ENCODE peak calls at places on chromosome 1, in four cellular contexts. A, G, S and H are unnamed samples.

GRCh38 chr1:5754817-5755551 is 237.2 kb downstream of the NPHP4 start:
- DNase-seq in G (no peak), A (no peak), S (no peak), H (no peak)

GRCh38 chr1:204483791-204484190 is 10.8 kb downstream of the PIK3C2B start:
- DNase-seq in A (no peak), G (no peak), S (no peak), H (no peak)

GRCh38 chr1:206709772-206710456 is 25.2 kb downstream of the MAPKAPK2 start:
- DNase-seq in A (no peak), S (no peak), G (peak; percentile 81), H (no peak)

GRCh38 chr1:177937931-177938330 is 31.9 kb downstream of the SEC16B start:
- DNase-seq in A (no peak), S (no peak), G (peak; percentile 60), H (no peak)

GRCh38 chr1:30419246-30419720 is 304.1 kb downstream of the MATN1 start:
- DNase-seq in A (no peak), S (no peak), G (no peak), H (no peak)

GRCh38 chr1:183319051-183319450 is 99.1 kb downstream of the NMNAT2 start:
- DNase-seq in G (no peak), S (no peak), A (no peak), H (no peak)

GRCh38 chr1:23592209-23592905 is 33.1 kb upstream of the ID3 start:
- DNase-seq in A (peak; percentile 83), S (no peak), G (no peak), H (no peak)

GRCh38 chr1:173050865-173051264 is at the start of gene TNFSF18:
- DNase-seq in A (no peak), G (peak; percentile 81), S (no peak), H (peak; percentile 67)

GRCh38 chr1:81349194-81349965 is 451.4 kb upstream of the ADGRL2 start:
- DNase-seq in A (no peak), S (no peak), G (no peak), H (no peak)

GRCh38 chr1:205569411-205570172 is 62.2 kb downstream of the ELK4 start:
- DNase-seq in G (no peak), A (no peak), S (no peak), H (no peak)

GRCh38 chr1:207049974-207050391 is 1.0 kb downstream of the YOD1 start:
- DNase-seq in S (no peak), A (peak; percentile 71), G (peak; percentile 63), H (no peak)

GRCh38 chr1:204513117-204513716 is 3.0 kb upstream of the MDM4 start:
- DNase-seq in A (peak; percentile 96), G (no peak), S (no peak), H (no peak)

GRCh38 chr1:201016211-201016651 is 7.3 kb downstream of the KIF21B start:
- DNase-seq in G (no peak), S (no peak), A (no peak), H (no peak)

GRCh38 chr1:43997295-43997694 is 5.9 kb downstream of the CCDC24 start:
- DNase-seq in S (no peak), G (no peak), A (no peak), H (no peak)

GRCh38 chr1:159981351-159982055 is 27.5 kb upstream of the SLAMF9 start:
- DNase-seq in A (no peak), S (no peak), G (no peak), H (no peak)

GRCh38 chr1:43174873-43175272 is 2.7 kb downstream of the CFAP57 start:
- DNase-seq in G (no peak), S (no peak), A (no peak), H (no peak)

GRCh38 chr1:89701746-89702241 is 68.9 kb downstream of the LRRC8C start:
- DNase-seq in A (no peak), G (no peak), S (no peak), H (peak; percentile 17)

DNA sequence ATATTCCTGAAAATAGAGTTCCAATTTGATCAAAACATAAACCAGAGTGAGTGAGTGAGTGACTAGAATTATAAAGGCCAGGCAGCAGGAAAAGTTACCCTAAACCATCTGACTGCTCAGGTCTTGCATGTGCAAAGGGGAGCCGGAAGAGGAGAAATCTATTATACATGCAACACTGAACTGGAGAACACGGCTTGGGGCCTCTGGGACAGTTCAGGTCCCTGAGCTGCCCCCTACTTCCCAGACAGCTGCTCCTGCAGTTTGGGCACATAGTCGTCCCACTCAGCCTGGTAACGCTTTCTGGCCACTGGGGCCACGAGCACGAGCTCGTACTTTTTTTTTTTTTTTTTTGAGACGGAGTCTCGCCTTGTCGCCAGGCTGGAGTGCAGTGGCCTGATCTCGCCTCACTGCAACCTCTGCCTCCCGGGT is 40.1 kb downstream of the PTPRC start:
- DNase-seq in G (no peak), A (peak; percentile 89), S (no peak), H (no peak)
- H3K4me3 ChIP-seq in G (no peak overlapping the region), A (peak overlapping the region; percentile 51), S (peak overlapping the region; percentile 44), H (no peak overlapping the region)

GRCh38 chr1:156118175-156118868 is 3.8 kb downstream of the LMNA start:
- DNase-seq in S (no peak), A (no peak), G (no peak), H (no peak)
- H3K4me3 ChIP-seq in S (no peak overlapping the region), A (no peak overlapping the region), G (peak overlapping the region; percentile 99), H (no peak overlapping the region)

GRCh38 chr1:26164036-26164927 is 4.5 kb downstream of the C1orf232 start:
- DNase-seq in G (peak; percentile 9), S (peak; percentile 65), A (peak; percentile 40), H (no peak)

GRCh38 chr1:26165126-26165892 is 3.5 kb downstream of the C1orf232 start:
- DNase-seq in S (no peak), G (no peak), A (no peak), H (no peak)

GRCh38 chr1:26161408-26162219 is 2.7 kb downstream of the FAM110D start:
- DNase-seq in S (peak; percentile 39), G (peak; percentile 25), A (no peak), H (no peak)

GRCh38 chr1:26162220-26162703 is 3.4 kb downstream of the FAM110D start:
- DNase-seq in G (peak; percentile 11), S (no peak), A (no peak), H (no peak)

GRCh38 chr1:26163684-26164035 is 4.8 kb downstream of the FAM110D start:
- DNase-seq in A (no peak), S (no peak), G (no peak), H (no peak)
- H3K4me3 ChIP-seq in A (no peak overlapping the region), S (peak overlapping the region; percentile 53), G (no peak overlapping the region), H (no peak overlapping the region)

GRCh38 chr1:1601564-1602320 is 1.8 kb upstream of the FNDC10 start:
- DNase-seq in A (no peak), G (no peak), S (no peak), H (no peak)

GRCh38 chr1:1599030-1599916 is 662 bp downstream of the FNDC10 start:
- DNase-seq in G (peak; percentile 23), A (peak; percentile 35), S (no peak), H (no peak)

GRCh38 chr1:1599919-1600860 is at the start of gene FNDC10:
- DNase-seq in A (no peak), S (no peak), G (no peak), H (no peak)

GRCh38 chr1:1602321-1602931 is 2.5 kb upstream of the FNDC10 start:
- DNase-seq in G (no peak), A (no peak), S (no peak), H (no peak)

GRCh38 chr1:1600861-1601563 is 1.1 kb upstream of the FNDC10 start:
- DNase-seq in A (no peak), G (no peak), S (no peak), H (no peak)
- H3K4me3 ChIP-seq in A (no peak overlapping the region), G (no peak overlapping the region), S (no peak overlapping the region), H (peak overlapping the region; percentile 63)

DNA sequence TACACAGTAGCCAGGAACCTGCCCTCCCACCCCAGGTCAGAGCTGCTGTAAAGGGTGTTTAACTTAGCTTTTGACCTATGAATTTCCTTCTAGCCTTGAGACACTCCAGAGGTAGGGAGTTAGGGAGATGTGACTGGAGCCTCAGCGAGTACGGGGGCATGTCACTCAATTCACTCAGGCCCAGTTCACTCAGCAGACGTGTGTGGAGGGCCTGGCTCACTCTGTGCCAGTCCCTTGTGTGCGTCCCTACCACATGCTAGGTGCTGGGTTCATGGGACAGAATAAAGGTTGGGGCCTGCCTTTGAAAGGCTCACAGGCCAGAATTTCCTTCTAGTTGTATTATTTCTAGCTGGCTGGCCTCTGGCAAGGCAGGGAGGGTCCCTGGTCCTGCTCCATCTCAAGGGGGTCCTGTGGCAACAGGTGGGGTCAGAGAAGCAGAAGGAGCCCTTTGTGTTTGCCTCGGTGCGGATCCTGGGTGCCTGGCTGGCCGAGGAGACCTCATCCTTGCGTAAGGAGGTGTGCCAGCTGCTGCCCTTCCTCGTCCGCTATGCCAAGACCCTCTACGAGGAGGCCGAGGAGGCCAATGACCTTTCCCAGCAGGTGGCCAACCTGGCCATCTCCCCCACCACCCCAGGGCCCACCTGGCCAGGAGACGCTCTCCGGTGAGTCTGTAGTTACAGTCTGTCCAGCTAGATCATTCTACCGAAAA is 4.5 kb downstream of the NCDN start:
- DNase-seq in A (no peak), G (no peak), S (no peak), H (no peak)
- H3K4me3 ChIP-seq in A (no peak overlapping the region), G (no peak overlapping the region), S (no peak overlapping the region), H (no peak overlapping the region)

DNA sequence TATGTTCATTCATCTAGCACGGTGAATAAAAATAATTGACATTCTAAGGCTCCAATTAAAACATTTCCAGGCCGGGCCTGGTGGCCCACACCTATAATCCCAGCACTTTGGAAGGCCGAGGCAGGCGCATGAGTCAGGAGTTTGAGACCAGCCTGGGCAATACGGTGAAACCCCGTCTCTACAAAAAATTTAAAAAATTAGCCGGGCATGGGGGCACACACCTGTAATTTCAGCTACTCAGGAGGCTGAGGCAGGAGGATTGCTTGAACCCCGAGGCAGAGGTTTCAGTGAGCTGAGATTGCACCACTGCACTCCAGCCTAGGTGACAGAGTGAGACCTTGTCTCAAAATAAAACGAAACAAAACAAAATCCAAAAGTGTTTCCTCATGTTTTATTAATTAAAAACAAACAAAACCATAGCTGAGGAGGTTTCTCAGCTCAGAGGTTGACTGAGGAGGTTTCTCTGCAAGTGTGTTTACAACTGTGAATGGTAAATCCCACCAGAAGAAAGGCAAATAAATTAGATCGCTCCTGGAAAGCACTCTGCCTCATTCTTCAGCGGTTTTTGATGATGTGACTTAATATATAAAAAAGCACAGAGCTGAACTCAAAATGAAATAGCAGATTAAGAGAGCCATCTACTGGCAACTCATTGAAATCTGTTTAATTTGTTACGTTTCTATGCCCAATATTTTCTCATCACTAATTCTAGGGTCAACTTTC is 37.7 kb upstream of the ATG4C start:
- DNase-seq in G (peak; percentile 72), A (peak; percentile 50), S (no peak), H (peak; percentile 56)
- H3K4me3 ChIP-seq in G (peak overlapping the region; percentile 37), A (no peak overlapping the region), S (no peak overlapping the region), H (no peak overlapping the region)

DNA sequence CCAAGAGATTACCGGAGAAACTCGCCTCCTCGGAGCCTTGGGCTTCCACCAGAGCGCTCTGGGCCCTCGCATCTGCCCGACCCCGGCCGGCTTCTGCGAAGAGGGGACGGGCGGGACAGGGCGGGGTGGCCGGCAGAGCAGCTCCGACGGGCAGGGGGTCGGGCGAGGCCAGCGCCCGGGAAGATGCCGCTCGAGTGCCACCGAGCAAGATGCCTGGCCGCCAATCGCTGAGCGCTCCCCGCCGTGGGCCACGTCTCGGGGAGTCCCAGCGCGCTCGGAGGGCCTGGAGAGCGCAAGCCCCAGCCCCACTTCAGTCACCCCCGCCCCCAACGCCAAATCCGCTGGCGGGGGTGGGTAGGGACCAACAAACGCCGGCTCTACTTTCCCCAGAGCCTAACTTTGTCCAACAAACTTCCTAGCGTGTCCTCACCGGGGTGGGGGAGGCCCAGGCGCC is 515 bp downstream of the BCAR3 start:
- DNase-seq in A (peak; percentile 50), G (no peak), S (no peak), H (no peak)
- H3K4me3 ChIP-seq in A (peak overlapping the region; percentile 82), G (peak overlapping the region; percentile 75), S (no peak overlapping the region), H (peak overlapping the region; percentile 47)